ENCODE peak calls at places on chromosomes 13 and 19, in nine cellular contexts. E is MM.1S, A is cardiac muscle cell, H is HCT116, F is AG04450, L is neural progenitor cell, B is SJSA1, M is neuronal stem cell, Z is esophagus squamous epithelium. T is an unnamed sample. For H3K27me3, the result is how much of the 10 kb centered on the place peaks cover.

GRCh38 chr13:40549500-40550094 is 116.8 kb downstream of the FOXO1 start:
- DNase-seq in B (no peak), Z (no peak), F (no peak), L (no peak), E (no peak), H (no peak), A (peak), M (no peak), T (peak)

GRCh38 chr13:52053460-52053859 is 29.0 kb downstream of the UTP14C start:
- DNase-seq in M (no peak), B (no peak), L (no peak), F (no peak), Z (no peak), H (no peak), A (no peak), E (no peak), T (no peak)

GRCh38 chr19:57903298-57904174 is 12.9 kb downstream of the ZNF417 start:
- DNase-seq in E (no peak), L (peak), B (no peak), A (peak), H (peak), M (no peak), Z (no peak), F (no peak), T (no peak)

GRCh38 chr13:34224877-34225276 is 406.9 kb downstream of the RFC3 start:
- DNase-seq in A (no peak), H (no peak), Z (no peak), F (no peak), E (no peak), B (no peak), L (no peak), M (no peak), T (no peak)

GRCh38 chr13:46359731-46360130 is 27.3 kb downstream of the RUBCNL start:
- DNase-seq in B (no peak), A (no peak), L (no peak), E (no peak), M (no peak), F (no peak), H (no peak), Z (no peak), T (no peak)

GRCh38 chr13:42028113-42028799 is 20.2 kb upstream of the DGKH start:
- DNase-seq in Z (no peak), E (no peak), L (no peak), B (no peak), H (no peak), M (no peak), F (no peak), A (no peak), T (no peak)

GRCh38 chr13:67736646-67737420 is 506.7 kb upstream of the PCDH9 start:
- DNase-seq in B (no peak), M (peak), L (peak), A (peak), H (no peak), E (no peak), F (peak), Z (no peak), T (no peak)

GRCh38 chr13:81480634-81481033 is 1139.7 kb upstream of the SPRY2 start:
- DNase-seq in B (no peak), Z (no peak), E (no peak), A (no peak), F (no peak), H (no peak), L (no peak), M (no peak), T (no peak)

GRCh38 chr13:26517931-26518330 is 39.6 kb upstream of the WASF3 start:
- DNase-seq in A (no peak), L (no peak), H (no peak), E (no peak), Z (no peak), B (no peak), F (no peak), M (no peak), T (no peak)

GRCh38 chr19:17108453-17108784 is 32.8 kb downstream of the MYO9B start:
- DNase-seq in L (no peak), A (no peak), M (no peak), E (no peak), B (no peak), Z (no peak), F (no peak), H (no peak), T (no peak)

GRCh38 chr19:2613507-2614295 is 88.8 kb downstream of the GNG7 start:
- DNase-seq in E (peak), A (peak), L (peak), B (no peak), Z (no peak), H (no peak), M (no peak), F (no peak), T (peak)

GRCh38 chr13:91236182-91236581 is 111.3 kb upstream of the MIR17HG start:
- DNase-seq in F (no peak), E (no peak), B (no peak), Z (no peak), M (no peak), L (no peak), H (no peak), A (no peak), T (no peak)

GRCh38 chr19:46297700-46298476 is 1.0 kb downstream of the HIF3A start:
- DNase-seq in L (peak), A (peak), Z (no peak), H (no peak), B (no peak), F (no peak), E (no peak), M (no peak), T (peak)

GRCh38 chr19:41330946-41331678 is 21.1 kb downstream of the CCDC97 start:
- DNase-seq in F (no peak), B (no peak), Z (no peak), H (no peak), A (no peak), E (no peak), L (no peak), M (no peak), T (peak)

GRCh38 chr19:55353803-55354697 is 469 bp downstream of the COX6B2 start:
- DNase-seq in F (no peak), A (peak), B (no peak), L (peak), M (no peak), H (peak), E (no peak), Z (no peak), T (peak)

GRCh38 chr19:36026091-36026876 is 6.4 kb downstream of the CLIP3 start:
- DNase-seq in B (no peak), Z (no peak), H (no peak), E (no peak), L (no peak), F (no peak), M (no peak), A (no peak), T (peak)

GRCh38 chr19:2569596-2570465 is 93.9 kb downstream of the GADD45B start:
- DNase-seq in A (no peak), M (no peak), Z (no peak), F (no peak), E (no peak), L (no peak), H (no peak), B (no peak), T (no peak)

GRCh38 chr19:10805075-10805757 is 30.8 kb downstream of the TMED1 start:
- DNase-seq in A (no peak), B (no peak), M (no peak), E (no peak), L (no peak), Z (no peak), F (no peak), H (no peak), T (no peak)

GRCh38 chr13:74770361-74770760 is 636.2 kb upstream of the KLF12 start:
- DNase-seq in A (peak), Z (no peak), F (peak), B (no peak), L (no peak), E (no peak), M (no peak), H (no peak), T (no peak)

GRCh38 chr13:105627270-105627669 is 908.2 kb downstream of the EFNB2 start:
- DNase-seq in B (no peak), E (no peak), Z (no peak), A (peak), H (no peak), L (no peak), M (no peak), F (no peak), T (no peak)

GRCh38 chr19:33311326-33311682 is 9.0 kb upstream of the CEBPA start:
- DNase-seq in B (no peak), F (no peak), H (no peak), E (no peak), A (no peak), M (no peak), L (no peak), Z (no peak), T (no peak)

GRCh38 chr13:46339035-46339666 is 47.9 kb downstream of the RUBCNL start:
- DNase-seq in A (peak), B (peak), M (no peak), L (no peak), E (no peak), Z (no peak), H (no peak), F (no peak), T (peak)

GRCh38 chr13:43441464-43441863 is 345.3 kb downstream of the ENOX1 start:
- DNase-seq in H (no peak), M (no peak), A (no peak), E (no peak), Z (no peak), F (no peak), B (no peak), L (no peak), T (no peak)

GRCh38 chr19:15418112-15418587 is 638 bp downstream of the AKAP8L start:
- DNase-seq in B (no peak), Z (no peak), E (no peak), H (no peak), A (peak), F (no peak), L (peak), M (no peak), T (peak)

GRCh38 chr19:4474504-4475136 is 2.5 kb downstream of the HDGFL2 start:
- DNase-seq in A (peak), L (peak), E (no peak), Z (no peak), F (no peak), M (peak), B (no peak), H (no peak), T (peak)

GRCh38 chr13:70964124-70964523 is 855.9 kb upstream of the KLHL1 start:
- DNase-seq in F (no peak), M (no peak), H (no peak), B (no peak), L (peak), Z (no peak), A (no peak), E (no peak), T (no peak)

GRCh38 chr19:57850553-57851017 is 926 bp downstream of the ZNF587 start:
- DNase-seq in E (no peak), L (peak), A (peak), F (no peak), H (no peak), B (no peak), Z (no peak), M (peak), T (no peak)

GRCh38 chr13:23806874-23807522 is 82.2 kb downstream of the MIPEP start:
- DNase-seq in E (no peak), A (no peak), L (no peak), H (no peak), M (no peak), Z (no peak), B (no peak), F (no peak), T (no peak)

GRCh38 chr13:76848596-76848995 is 37.6 kb downstream of the KCTD12 start:
- DNase-seq in A (peak), M (no peak), Z (no peak), H (no peak), E (no peak), B (no peak), L (no peak), F (no peak), T (peak)

GRCh38 chr19:31518626-31519025 is 169.4 kb upstream of the TSHZ3 start:
- DNase-seq in F (no peak), B (peak), A (no peak), E (no peak), H (no peak), M (no peak), L (no peak), Z (no peak), T (no peak)

GRCh38 chr13:36148436-36148835 is 17.3 kb upstream of the DCLK1 start:
- DNase-seq in H (no peak), E (no peak), Z (no peak), B (no peak), L (no peak), A (no peak), F (no peak), M (no peak), T (no peak)

GRCh38 chr19:38424272-38424671 is 1.7 kb downstream of the RASGRP4 start:
- DNase-seq in H (no peak), Z (no peak), E (no peak), L (no peak), F (no peak), A (no peak), B (no peak), M (no peak), T (no peak)

GRCh38 chr19:38421856-38422255 is 4.2 kb downstream of the RASGRP4 start:
- DNase-seq in F (no peak), A (no peak), B (no peak), Z (no peak), E (no peak), H (no peak), M (no peak), L (no peak), T (no peak)

GRCh38 chr19:38422405-38422804 is 3.6 kb downstream of the RASGRP4 start:
- DNase-seq in Z (no peak), L (no peak), E (no peak), H (no peak), A (no peak), M (no peak), F (no peak), B (no peak), T (no peak)

GRCh38 chr19:38425810-38426466 is at the start of gene RASGRP4:
- DNase-seq in A (peak), L (no peak), F (no peak), Z (no peak), B (no peak), E (no peak), H (no peak), M (no peak), T (peak)

GRCh38 chr19:38425222-38425809 is 703 bp downstream of the RASGRP4 start:
- DNase-seq in B (no peak), L (no peak), Z (no peak), H (no peak), F (no peak), M (no peak), A (no peak), E (no peak), T (no peak)
- H3K4me3 ChIP-seq in B (no peak), L (no peak), Z (peak), H (no peak), F (no peak), M (no peak), A (no peak), E (no peak), T (peak)

GRCh38 chr19:543912-544608 is at the start of gene GZMM:
- DNase-seq in H (no peak), Z (no peak), M (no peak), E (no peak), F (no peak), L (no peak), B (no peak), A (no peak), T (peak)
- H3K27me3 ChIP-seq in H (under half), Z (under half), M (under half), E (under half), F (under half), L (under half), B (under half), A (under half), T (under half)

GRCh38 chr13:33179463-33179862 is 106.1 kb downstream of the STARD13 start:
- DNase-seq in Z (no peak), L (no peak), H (no peak), B (no peak), M (no peak), E (no peak), A (no peak), F (no peak), T (no peak)
- H3K27ac ChIP-seq in Z (no peak), L (no peak), H (no peak), B (no peak), M (no peak), E (no peak), A (no peak), F (no peak), T (peak)

GRCh38 chr19:53521373-53522202 is 16.4 kb upstream of the ZNF331 start:
- DNase-seq in B (no peak), M (no peak), H (no peak), F (no peak), A (no peak), E (no peak), L (no peak), Z (no peak), T (no peak)

GRCh38 chr19:53518716-53519115 is 19.2 kb upstream of the ZNF331 start:
- DNase-seq in L (no peak), E (no peak), B (no peak), F (no peak), M (no peak), Z (no peak), A (no peak), H (no peak), T (no peak)

GRCh38 chr19:53519431-53519830 is 18.5 kb upstream of the ZNF331 start:
- DNase-seq in E (no peak), F (no peak), Z (no peak), L (no peak), M (no peak), H (no peak), A (no peak), B (no peak), T (peak)

GRCh38 chr19:53520547-53521372 is 17.2 kb upstream of the ZNF331 start:
- DNase-seq in F (peak), M (peak), A (peak), Z (peak), B (peak), L (peak), E (peak), H (no peak), T (peak)

DNA sequence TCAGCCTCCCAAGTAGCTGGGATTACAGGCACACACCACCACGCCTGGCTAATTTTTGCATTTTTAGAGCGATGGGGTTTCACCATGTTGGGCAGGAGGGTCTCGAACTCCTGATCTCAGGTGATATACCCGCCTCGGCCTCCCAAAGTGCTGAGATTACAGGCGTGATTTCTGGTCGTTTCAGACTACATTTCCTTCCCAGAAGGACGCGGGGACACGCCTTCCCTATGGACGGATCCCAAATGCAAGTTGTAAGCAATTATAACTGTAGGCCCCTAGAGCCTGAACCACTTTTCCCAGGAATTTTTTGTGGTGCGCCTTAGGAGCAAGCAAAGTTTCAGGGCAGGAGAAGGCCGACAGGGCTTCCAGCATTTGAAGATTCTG is 17.8 kb upstream of the ZNF331 start:
- DNase-seq in B (no peak), H (no peak), A (no peak), L (no peak), M (no peak), E (no peak), F (no peak), Z (no peak), T (no peak)
- H3K4me3 ChIP-seq in B (peak), H (no peak), A (peak), L (no peak), M (peak), E (no peak), F (peak), Z (peak), T (peak)

DNA sequence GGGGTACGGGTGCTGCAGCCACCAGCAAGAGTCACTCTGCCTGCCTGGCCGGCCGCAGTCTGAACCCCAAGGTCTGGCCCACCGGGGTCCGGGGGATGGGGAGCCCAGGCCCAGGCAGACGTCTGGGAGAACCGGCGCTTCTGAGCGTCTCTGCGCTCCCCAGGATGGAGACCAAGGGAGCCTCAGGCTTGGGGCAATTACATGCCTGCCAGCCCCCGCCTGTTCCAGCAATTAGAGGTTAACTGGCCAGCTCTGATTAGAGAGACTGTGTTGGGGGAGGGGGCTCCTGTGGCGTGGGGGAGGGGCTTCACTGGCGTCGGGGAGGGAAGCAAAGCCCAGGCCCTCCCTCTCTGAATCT is 11.9 kb downstream of the MEIS3 start:
- DNase-seq in F (no peak), L (no peak), A (no peak), Z (no peak), M (no peak), E (no peak), B (no peak), H (no peak), T (no peak)
- H3K27me3 ChIP-seq in F (under half), L (under half), A (under half), Z (under half), M (under half), E (half or more), B (under half), H (under half), T (under half)

DNA sequence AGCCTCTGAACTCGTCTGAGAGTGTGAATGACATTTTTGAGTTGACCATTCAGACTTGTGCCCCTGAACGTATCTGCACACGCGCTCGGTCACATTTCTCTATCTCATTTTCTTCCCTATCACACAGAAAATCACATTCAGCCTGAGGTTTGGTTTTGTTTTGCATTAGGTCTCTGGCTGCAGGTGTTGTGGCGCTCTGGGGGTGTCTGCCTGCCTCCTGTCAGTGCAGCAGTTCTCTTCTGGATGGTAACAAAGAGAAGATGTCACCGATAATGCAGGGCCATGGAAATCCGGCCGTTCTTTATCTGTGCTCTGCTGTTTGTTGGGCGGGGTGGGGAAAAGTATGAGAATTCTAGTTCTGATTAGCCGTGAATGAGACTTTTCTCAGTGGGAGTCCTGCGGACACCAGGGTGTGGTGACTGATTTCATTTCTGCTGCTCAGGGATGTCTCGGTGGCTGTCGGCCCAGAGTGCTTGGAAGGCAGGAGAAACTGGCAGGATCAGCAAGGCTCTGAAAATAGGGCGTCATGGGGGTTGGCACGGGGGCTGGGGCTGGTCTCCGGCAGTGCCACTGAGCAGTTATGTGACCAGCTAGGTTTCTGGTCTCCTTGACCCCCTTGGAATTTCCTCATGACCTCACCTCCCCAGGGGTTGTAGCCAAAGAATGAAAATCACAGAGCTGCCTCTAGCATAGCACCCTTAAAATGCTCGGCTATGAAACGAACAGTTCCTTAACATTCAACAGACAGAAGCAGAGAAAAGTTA is 5.1 kb downstream of the RNF113B start:
- DNase-seq in Z (no peak), A (peak), B (peak), F (no peak), M (no peak), L (peak), E (no peak), H (no peak), T (peak)
- H3K27ac ChIP-seq in Z (no peak), A (peak), B (peak), F (peak), M (no peak), L (no peak), E (no peak), H (no peak), T (peak)

T was measured in right cardiac atrium.